ENCODE peak calls at places on chromosomes 3 and 15, in seven cellular contexts. I is endothelial cell, V is GM23338, Q is fibroblast of the aortic adventitia, S is BJ, Z is foreskin keratinocyte, P is IMR-90. R is an unnamed sample.

GRCh38 chr3:140585828-140586227 is 92.0 kb upstream of the TRIM42 start:
- DNase-seq in I (no peak), V (no peak), Z (peak), S (no peak), Q (peak), P (peak), R (peak)

GRCh38 chr3:185549111-185549510 is 3.3 kb downstream of the LIPH start:
- DNase-seq in Q (peak), P (peak), Z (peak), V (no peak), I (no peak), S (peak), R (peak)

GRCh38 chr3:126146525-126147146 is 33.8 kb downstream of the ALDH1L1 start:
- DNase-seq in Q (no peak), P (no peak), I (no peak), Z (no peak), S (no peak), V (no peak), R (no peak)

GRCh38 chr15:87033056-87033455 is 953.4 kb downstream of the AGBL1 start:
- DNase-seq in Z (no peak), Q (peak), P (no peak), V (no peak), I (no peak), S (no peak), R (peak)

GRCh38 chr15:31262901-31263671 is 63.5 kb upstream of the KLF13 start:
- DNase-seq in Q (peak), I (no peak), S (no peak), V (no peak), Z (peak), P (peak), R (peak)

GRCh38 chr15:34708422-34708821 is 46.4 kb downstream of the GJD2 start:
- DNase-seq in P (peak), S (no peak), Q (peak), V (peak), Z (no peak), I (no peak), R (peak)

GRCh38 chr3:198032445-198032936 is 72.5 kb downstream of the LMLN start:
- DNase-seq in P (peak), V (no peak), Q (no peak), Z (no peak), S (no peak), I (no peak), R (peak)

GRCh38 chr15:31440754-31441298 is 114.2 kb downstream of the KLF13 start:
- DNase-seq in S (no peak), I (peak), V (peak), P (peak), Q (peak), Z (no peak), R (peak)

GRCh38 chr3:111765136-111765535 is 93.9 kb upstream of the PHLDB2 start:
- DNase-seq in V (no peak), Q (no peak), S (no peak), I (no peak), P (no peak), Z (no peak), R (no peak)

GRCh38 chr3:69985266-69985665 is 14.3 kb upstream of the SAMMSON start:
- DNase-seq in P (no peak), Q (no peak), S (no peak), V (no peak), Z (no peak), I (no peak), R (no peak)

GRCh38 chr15:75641603-75642002 is 1.6 kb upstream of the IMP3 start:
- DNase-seq in I (no peak), P (no peak), S (no peak), Q (no peak), V (no peak), Z (no peak), R (no peak)

GRCh38 chr3:4776980-4777581 is 202.2 kb upstream of the BHLHE40 start:
- DNase-seq in P (no peak), Z (peak), I (no peak), V (no peak), S (no peak), Q (peak), R (peak)

GRCh38 chr3:197989651-197990050 is 29.6 kb downstream of the LMLN start:
- DNase-seq in Q (peak), Z (no peak), I (no peak), V (no peak), S (no peak), P (no peak), R (no peak)

GRCh38 chr3:182886497-182886896 is 93.2 kb downstream of the ATP11B start:
- DNase-seq in Z (no peak), P (peak), V (no peak), Q (no peak), I (no peak), S (no peak), R (peak)

GRCh38 chr3:187406927-187407326 is 38.7 kb downstream of the RTP4 start:
- DNase-seq in I (no peak), P (no peak), S (no peak), Q (no peak), V (no peak), Z (no peak), R (peak)

GRCh38 chr3:184177331-184177731 is 2.7 kb downstream of the AP2M1 start:
- DNase-seq in V (no peak), Q (peak), S (no peak), I (no peak), Z (no peak), P (peak), R (peak)
- TF ChIP-seq CTCF in V (no peak), Q (no peak), S (no peak), I (no peak), Z (no peak), P (no peak), R (no peak)

GRCh38 chr3:122774564-122774963 is 19.1 kb downstream of the HSPBAP1 start:
- DNase-seq in I (no peak), Q (no peak), S (no peak), Z (peak), P (peak), V (peak), R (peak)
- TF ChIP-seq CTCF in I (no peak), Q (no peak), S (no peak), Z (peak), P (no peak), V (peak), R (no peak)

GRCh38 chr3:42605550-42606173 is 5.2 kb downstream of the NKTR start:
- DNase-seq in V (no peak), Z (no peak), P (no peak), I (no peak), S (no peak), Q (no peak), R (no peak)

GRCh38 chr3:42602961-42603360 is 2.5 kb downstream of the NKTR start:
- DNase-seq in Z (no peak), Q (no peak), I (no peak), S (no peak), P (no peak), V (no peak), R (no peak)

GRCh38 chr3:42600958-42601675 is 631 bp downstream of the NKTR start:
- DNase-seq in V (peak), P (peak), S (peak), Q (peak), Z (no peak), I (peak), R (peak)

GRCh38 chr3:42600111-42600957 is at the start of gene NKTR:
- DNase-seq in V (peak), Z (peak), Q (peak), S (peak), P (peak), I (peak), R (peak)

GRCh38 chr3:42601898-42602581 is 1.6 kb downstream of the NKTR start:
- DNase-seq in S (no peak), P (peak), Q (no peak), V (peak), Z (no peak), I (no peak), R (no peak)
- TF ChIP-seq CTCF in S (no peak), P (peak), Q (no peak), V (peak), Z (peak), I (no peak), R (peak)

DNA sequence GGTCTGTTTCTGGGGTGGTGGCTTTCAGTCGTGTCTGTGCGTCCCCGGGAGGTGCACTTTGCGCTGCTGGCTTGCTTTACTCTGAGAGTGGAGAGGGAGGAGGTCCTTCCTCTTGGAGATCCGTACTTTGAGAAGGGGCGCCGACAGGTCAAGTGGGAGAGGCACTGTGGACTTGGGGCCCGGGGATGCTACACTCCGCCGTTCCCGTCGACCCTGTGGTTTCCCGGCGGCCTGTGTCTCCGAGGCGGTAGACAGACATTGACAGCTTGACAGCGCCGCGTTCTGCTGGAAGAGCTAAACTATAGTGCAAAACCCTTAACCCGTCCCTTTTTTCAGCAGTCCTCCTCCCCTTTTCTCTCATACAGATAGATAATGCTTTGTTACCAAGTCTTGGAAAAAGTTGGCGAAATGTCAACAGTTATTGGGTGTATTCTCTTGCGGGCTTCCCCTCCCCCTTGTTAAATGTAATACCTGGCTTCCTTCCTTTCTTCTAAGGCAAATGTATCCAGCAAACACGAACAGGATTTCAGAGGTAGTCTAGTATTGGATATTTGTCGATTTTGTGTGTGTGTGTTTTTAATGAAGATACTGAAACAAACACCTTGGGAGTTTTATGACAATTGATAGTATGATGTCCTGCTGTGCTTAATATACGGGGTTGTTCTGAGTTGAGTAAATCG is 6.6 kb downstream of the TPM1 start:
- DNase-seq in S (no peak), V (peak), Q (peak), Z (no peak), P (peak), I (peak), R (peak)
- TF ChIP-seq CTCF in S (no peak), V (no peak), Q (no peak), Z (peak), P (no peak), I (no peak), R (no peak)

DNA sequence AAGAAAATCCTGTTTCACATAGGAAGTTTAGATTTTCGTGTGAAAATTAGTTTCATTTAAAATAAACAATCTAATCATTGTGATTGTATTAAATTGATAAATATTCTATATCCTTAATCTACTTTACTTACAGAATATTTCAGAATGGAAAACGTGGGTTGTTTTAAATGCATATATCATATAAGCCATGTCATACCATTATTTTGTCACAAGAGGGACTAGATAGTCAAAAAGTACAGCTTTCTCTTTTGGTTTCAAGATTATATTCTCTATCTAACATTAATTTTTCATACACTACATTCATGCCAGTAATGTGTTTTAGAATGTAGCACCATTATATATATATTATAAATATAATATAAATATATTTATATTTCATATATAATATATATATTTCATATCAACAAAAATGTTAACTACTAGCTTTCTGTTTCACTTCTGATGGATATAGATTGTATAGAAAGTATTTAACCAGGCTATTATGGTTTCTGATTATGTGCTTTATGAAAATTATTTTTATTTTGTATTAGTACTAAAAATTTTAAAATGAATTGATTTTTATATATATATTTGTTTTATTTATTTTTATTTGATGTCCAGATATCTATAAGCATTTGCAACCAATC is 45.3 kb downstream of the OSTN start:
- DNase-seq in S (no peak), Z (no peak), I (no peak), V (no peak), Q (peak), P (peak), R (peak)
- TF ChIP-seq CTCF in S (peak), Z (peak), I (peak), V (no peak), Q (peak), P (peak), R (peak)

DNA sequence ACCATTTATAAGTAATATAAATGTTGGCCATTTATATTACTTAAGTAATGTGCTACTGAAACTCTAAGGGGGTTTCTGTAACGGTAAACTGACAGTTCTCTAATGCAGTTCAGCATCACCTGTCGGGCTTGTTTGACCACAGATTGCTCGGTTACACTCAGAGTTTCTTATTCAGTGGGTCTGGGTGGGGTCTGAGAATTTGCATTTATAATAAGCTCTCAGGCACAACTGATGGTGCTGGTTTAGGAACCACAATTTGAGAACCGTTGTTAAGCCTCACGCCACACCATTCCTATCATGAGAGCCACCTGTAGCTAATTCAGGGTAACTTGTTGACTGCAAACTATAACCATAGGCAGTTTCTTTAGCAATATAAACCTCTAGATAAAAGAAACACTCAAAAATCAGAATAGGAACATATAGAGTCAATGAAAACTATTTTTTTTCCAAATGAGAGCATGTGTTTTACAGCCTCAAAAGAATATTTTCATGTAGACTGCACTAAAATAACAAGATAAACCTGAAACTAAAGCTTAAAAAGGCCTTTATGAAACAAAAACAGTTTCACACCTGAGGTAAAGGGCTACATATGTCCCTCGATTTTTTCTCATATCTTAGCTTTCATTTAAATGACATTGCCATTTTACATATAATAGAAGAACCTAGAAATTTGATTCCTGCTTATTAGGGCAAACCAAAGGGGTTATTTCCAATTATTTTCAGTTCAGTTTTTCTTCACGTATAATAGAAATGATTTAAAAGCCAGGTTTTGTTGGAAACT is 604.8 kb downstream of the UNC13C start:
- DNase-seq in V (no peak), Q (no peak), S (no peak), P (no peak), Z (no peak), I (no peak), R (no peak)
- TF ChIP-seq CTCF in V (no peak), Q (no peak), S (no peak), P (no peak), Z (no peak), I (no peak), R (no peak)

R was measured in cardiac fibroblast.